ENCODE peak calls at places on chromosomes 5 and 9, in six cellular contexts. One of them, this sample, is unnamed.

GRCh38 chr5:69414885-69415583 is at the start of gene MARVELD2:
- DNase-seq in SK-N-SH: peak
- DNase-seq in GM12878: no peak
- DNase-seq in A549: peak
- DNase-seq in K562: no peak
- DNase-seq in IMR-90: peak
- DNase-seq in this sample: peak

GRCh38 chr5:141495456-141495811 is 6.6 kb downstream of the PCDHGC5 start:
- DNase-seq in GM12878: no peak
- DNase-seq in IMR-90: no peak
- DNase-seq in A549: no peak
- DNase-seq in K562: no peak
- DNase-seq in SK-N-SH: no peak
- DNase-seq in this sample: no peak

GRCh38 chr9:21758540-21758939 is 43.9 kb upstream of the MTAP start:
- DNase-seq in A549: no peak
- DNase-seq in IMR-90: no peak
- DNase-seq in K562: no peak
- DNase-seq in GM12878: no peak
- DNase-seq in SK-N-SH: no peak
- DNase-seq in this sample: no peak

GRCh38 chr5:133603711-133604110 is 8.6 kb downstream of the FSTL4 start:
- DNase-seq in SK-N-SH: no peak
- DNase-seq in K562: no peak
- DNase-seq in GM12878: no peak
- DNase-seq in IMR-90: no peak
- DNase-seq in A549: no peak
- DNase-seq in this sample: no peak

GRCh38 chr9:17462869-17463464 is 115.9 kb upstream of the SH3GL2 start:
- DNase-seq in IMR-90: peak
- DNase-seq in GM12878: no peak
- DNase-seq in A549: peak
- DNase-seq in SK-N-SH: peak
- DNase-seq in K562: peak
- DNase-seq in this sample: peak

GRCh38 chr5:130549884-130550552 is 615.0 kb downstream of the HINT1 start:
- DNase-seq in GM12878: no peak
- DNase-seq in K562: no peak
- DNase-seq in A549: no peak
- DNase-seq in IMR-90: no peak
- DNase-seq in SK-N-SH: no peak
- DNase-seq in this sample: peak

GRCh38 chr5:118366429-118366828 is 621.9 kb downstream of the DTWD2 start:
- DNase-seq in SK-N-SH: no peak
- DNase-seq in A549: no peak
- DNase-seq in K562: no peak
- DNase-seq in IMR-90: no peak
- DNase-seq in GM12878: no peak
- DNase-seq in this sample: no peak

GRCh38 chr5:78300464-78301045 is 6.1 kb upstream of the AP3B1 start:
- DNase-seq in K562: no peak
- DNase-seq in SK-N-SH: no peak
- DNase-seq in A549: no peak
- DNase-seq in GM12878: no peak
- DNase-seq in IMR-90: peak
- DNase-seq in this sample: no peak

GRCh38 chr9:9563817-9564216 is 1049.0 kb downstream of the PTPRD start:
- DNase-seq in SK-N-SH: no peak
- DNase-seq in K562: no peak
- DNase-seq in GM12878: no peak
- DNase-seq in IMR-90: no peak
- DNase-seq in A549: no peak
- DNase-seq in this sample: no peak

GRCh38 chr5:54845567-54845941 is 139.8 kb downstream of the ESM1 start:
- DNase-seq in K562: peak
- DNase-seq in GM12878: no peak
- DNase-seq in SK-N-SH: no peak
- DNase-seq in A549: no peak
- DNase-seq in IMR-90: peak
- DNase-seq in this sample: no peak

GRCh38 chr5:86918246-86918645 is 300.5 kb downstream of the COX7C start:
- DNase-seq in K562: no peak
- DNase-seq in IMR-90: no peak
- DNase-seq in GM12878: no peak
- DNase-seq in SK-N-SH: no peak
- DNase-seq in A549: no peak
- DNase-seq in this sample: no peak

GRCh38 chr5:154176191-154176590 is 14.3 kb upstream of the GALNT10 start:
- DNase-seq in IMR-90: peak
- DNase-seq in SK-N-SH: no peak
- DNase-seq in GM12878: no peak
- DNase-seq in K562: no peak
- DNase-seq in A549: no peak
- DNase-seq in this sample: no peak
- TF ChIP-seq SMC3 in IMR-90: no peak
- TF ChIP-seq SMC3 in SK-N-SH: no peak
- TF ChIP-seq SMC3 in GM12878: no peak
- TF ChIP-seq SMC3 in K562: no peak
- TF ChIP-seq SMC3 in A549: no peak
- TF ChIP-seq SMC3 in this sample: no peak

GRCh38 chr5:134794136-134794535 is 35.6 kb downstream of the DDX46 start:
- DNase-seq in IMR-90: peak
- DNase-seq in A549: no peak
- DNase-seq in GM12878: no peak
- DNase-seq in SK-N-SH: no peak
- DNase-seq in K562: no peak
- DNase-seq in this sample: no peak
- TF ChIP-seq SMC3 in IMR-90: no peak
- TF ChIP-seq SMC3 in A549: no peak
- TF ChIP-seq SMC3 in GM12878: no peak
- TF ChIP-seq SMC3 in SK-N-SH: no peak
- TF ChIP-seq SMC3 in K562: no peak
- TF ChIP-seq SMC3 in this sample: no peak

DNA sequence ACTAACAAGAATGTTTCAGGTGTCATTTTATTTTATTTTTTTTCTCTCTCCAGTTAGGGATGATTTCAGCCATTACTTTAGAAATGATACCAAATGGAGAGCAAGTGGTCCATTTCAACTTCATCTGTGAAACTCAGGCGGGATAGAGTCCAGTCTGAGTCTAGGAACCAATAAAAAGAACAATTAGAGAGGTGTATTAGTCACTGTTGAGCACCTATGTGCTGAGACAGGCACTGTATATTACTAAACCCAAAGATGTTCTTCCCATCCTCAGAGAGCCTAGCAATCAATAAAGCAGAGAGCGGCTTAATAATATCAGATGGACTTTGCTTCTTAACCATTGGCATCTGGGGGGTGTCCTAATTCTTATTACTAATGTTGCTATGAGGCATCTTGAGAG is 410.3 kb upstream of the SLC24A2 start:
- DNase-seq in IMR-90: no peak
- DNase-seq in SK-N-SH: no peak
- DNase-seq in A549: no peak
- DNase-seq in K562: no peak
- DNase-seq in GM12878: no peak
- DNase-seq in this sample: no peak
- TF ChIP-seq SMC3 in IMR-90: no peak
- TF ChIP-seq SMC3 in SK-N-SH: no peak
- TF ChIP-seq SMC3 in A549: no peak
- TF ChIP-seq SMC3 in K562: no peak
- TF ChIP-seq SMC3 in GM12878: no peak
- TF ChIP-seq SMC3 in this sample: no peak

GRCh38 chr5:36686881-36687280 is 80.5 kb downstream of the SLC1A3 start:
- DNase-seq in GM12878: no peak
- DNase-seq in A549: no peak
- DNase-seq in K562: no peak
- DNase-seq in SK-N-SH: no peak
- DNase-seq in IMR-90: no peak
- DNase-seq in this sample: no peak

GRCh38 chr5:36682499-36682898 is 76.1 kb downstream of the SLC1A3 start:
- DNase-seq in K562: no peak
- DNase-seq in IMR-90: no peak
- DNase-seq in SK-N-SH: no peak
- DNase-seq in GM12878: no peak
- DNase-seq in A549: no peak
- DNase-seq in this sample: no peak

GRCh38 chr5:36680066-36680465 is 73.7 kb downstream of the SLC1A3 start:
- DNase-seq in IMR-90: no peak
- DNase-seq in K562: no peak
- DNase-seq in A549: no peak
- DNase-seq in GM12878: no peak
- DNase-seq in SK-N-SH: no peak
- DNase-seq in this sample: no peak

GRCh38 chr5:36685631-36686147 is 79.3 kb downstream of the SLC1A3 start:
- DNase-seq in K562: no peak
- DNase-seq in SK-N-SH: no peak
- DNase-seq in GM12878: no peak
- DNase-seq in A549: no peak
- DNase-seq in IMR-90: no peak
- DNase-seq in this sample: no peak

GRCh38 chr5:36683821-36684434 is 77.5 kb downstream of the SLC1A3 start:
- DNase-seq in GM12878: no peak
- DNase-seq in K562: no peak
- DNase-seq in SK-N-SH: peak
- DNase-seq in A549: no peak
- DNase-seq in IMR-90: peak
- DNase-seq in this sample: no peak
- TF ChIP-seq SMC3 in GM12878: no peak
- TF ChIP-seq SMC3 in K562: no peak
- TF ChIP-seq SMC3 in SK-N-SH: no peak
- TF ChIP-seq SMC3 in A549: no peak
- TF ChIP-seq SMC3 in IMR-90: no peak
- TF ChIP-seq SMC3 in this sample: no peak

DNA sequence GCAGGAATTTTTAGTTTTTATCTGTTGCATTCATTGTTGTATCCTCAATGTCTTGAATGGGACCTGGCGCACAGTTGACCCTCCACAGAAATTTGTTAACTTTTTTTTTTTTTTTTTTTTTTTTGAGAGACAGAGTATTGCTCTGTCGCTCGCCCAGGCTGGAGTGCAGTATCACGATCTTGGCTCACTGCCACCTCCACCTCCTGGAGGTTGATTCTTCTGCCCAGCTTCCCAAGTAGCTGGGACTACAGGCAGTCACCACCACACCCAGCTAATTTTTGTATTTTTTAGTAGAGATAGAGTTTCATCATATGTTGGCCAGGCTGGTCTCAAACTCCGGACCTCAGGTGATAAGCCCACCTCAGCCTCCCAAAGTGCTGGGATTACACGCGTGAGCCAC is 205.9 kb downstream of the ROR2 start:
- DNase-seq in K562: no peak
- DNase-seq in A549: no peak
- DNase-seq in SK-N-SH: no peak
- DNase-seq in GM12878: no peak
- DNase-seq in IMR-90: no peak
- DNase-seq in this sample: no peak
- TF ChIP-seq SMC3 in K562: no peak
- TF ChIP-seq SMC3 in A549: no peak
- TF ChIP-seq SMC3 in SK-N-SH: no peak
- TF ChIP-seq SMC3 in GM12878: no peak
- TF ChIP-seq SMC3 in IMR-90: no peak
- TF ChIP-seq SMC3 in this sample: no peak

DNA sequence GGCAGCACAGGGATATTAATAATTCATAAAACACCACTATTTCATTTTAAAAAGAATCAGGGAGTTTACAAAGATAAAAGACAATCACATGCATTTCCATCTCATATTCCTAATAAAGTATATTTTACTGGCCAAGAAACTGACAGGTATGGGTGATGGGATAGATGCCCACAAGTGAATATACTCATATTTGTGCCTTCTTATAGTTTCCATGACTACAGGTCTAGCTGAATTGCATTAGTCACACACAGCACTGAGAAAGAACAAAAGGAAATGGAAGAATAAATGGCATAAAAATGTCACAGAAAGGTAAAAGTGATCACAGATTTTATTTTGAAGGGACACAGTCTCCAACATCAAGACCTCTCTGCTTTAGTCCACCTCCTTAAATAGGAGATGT is 193.5 kb downstream of the PLK2 start:
- DNase-seq in A549: peak
- DNase-seq in SK-N-SH: no peak
- DNase-seq in K562: no peak
- DNase-seq in GM12878: no peak
- DNase-seq in IMR-90: peak
- DNase-seq in this sample: no peak
- TF ChIP-seq SMC3 in A549: no peak
- TF ChIP-seq SMC3 in SK-N-SH: no peak
- TF ChIP-seq SMC3 in K562: no peak
- TF ChIP-seq SMC3 in GM12878: no peak
- TF ChIP-seq SMC3 in IMR-90: no peak
- TF ChIP-seq SMC3 in this sample: no peak

GRCh38 chr9:69834591-69835184 is 14.1 kb downstream of the CFAP95 start:
- DNase-seq in A549: no peak
- DNase-seq in SK-N-SH: no peak
- DNase-seq in GM12878: no peak
- DNase-seq in IMR-90: no peak
- DNase-seq in K562: no peak
- DNase-seq in this sample: no peak
- TF ChIP-seq SMC3 in A549: no peak
- TF ChIP-seq SMC3 in SK-N-SH: no peak
- TF ChIP-seq SMC3 in GM12878: no peak
- TF ChIP-seq SMC3 in IMR-90: no peak
- TF ChIP-seq SMC3 in K562: no peak
- TF ChIP-seq SMC3 in this sample: no peak

DNA sequence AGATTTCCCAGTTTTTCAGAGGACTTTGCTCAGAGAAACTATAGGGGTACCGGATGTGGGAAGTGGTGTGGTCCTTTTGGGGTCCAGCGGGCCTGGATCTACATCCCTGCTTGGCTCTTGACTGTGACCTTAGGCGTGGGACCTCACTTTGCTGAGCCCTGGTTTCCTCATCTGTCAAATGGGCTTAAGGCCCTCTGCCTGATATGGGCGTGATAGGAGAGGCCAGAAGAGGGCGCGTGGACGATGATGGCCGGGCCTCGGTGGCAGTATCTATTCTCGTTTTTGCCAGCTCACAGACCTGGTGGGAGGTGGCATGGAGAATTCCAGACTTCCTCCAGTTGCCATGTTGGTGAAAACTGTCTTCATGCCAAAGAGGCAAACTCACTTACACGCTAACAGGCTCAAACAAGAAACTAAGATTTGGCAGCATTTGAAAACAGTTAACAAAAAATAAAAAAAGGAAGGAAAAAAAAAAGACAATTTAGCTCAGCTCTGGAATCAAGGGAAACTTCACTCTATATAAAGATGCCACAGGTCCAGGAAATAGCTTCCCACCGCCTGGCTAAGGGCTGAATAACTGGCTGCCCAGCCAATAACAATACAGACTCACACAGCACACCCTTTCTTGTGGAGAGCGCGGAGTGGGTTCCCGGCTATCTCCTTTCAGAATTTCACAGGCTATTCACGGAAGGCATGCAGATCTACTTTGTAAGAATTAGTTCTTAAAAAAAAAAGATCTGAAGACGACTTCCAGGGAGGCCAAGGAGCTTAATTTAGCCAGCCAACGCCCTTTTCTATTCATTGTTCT is 1.7 kb downstream of the SH3PXD2B start:
- DNase-seq in GM12878: no peak
- DNase-seq in A549: no peak
- DNase-seq in K562: no peak
- DNase-seq in IMR-90: peak
- DNase-seq in SK-N-SH: peak
- DNase-seq in this sample: no peak
- TF ChIP-seq SMC3 in GM12878: no peak
- TF ChIP-seq SMC3 in A549: peak
- TF ChIP-seq SMC3 in K562: no peak
- TF ChIP-seq SMC3 in IMR-90: no peak
- TF ChIP-seq SMC3 in SK-N-SH: no peak
- TF ChIP-seq SMC3 in this sample: no peak